ENCODE peak calls at places on chromosome 21, in ten cellular contexts. T is Panc1; R is psoas muscle; V is upper lobe of right lung; Q is HCT116; I is endodermal cell; P is stomach; K is uterus; O is OCI-LY7; A is CD8-positive, alpha-beta T cell. W is an unnamed sample.

GRCh38 chr21:26850116-26850643 is 5.0 kb upstream of the ADAMTS1 start:
- DNase-seq in T (no peak), R (no peak), V (no peak), Q (peak; percentile 2), I (no peak), P (no peak), K (no peak), O (peak; percentile 31), A (no peak), W (no peak)

GRCh38 chr21:27536319-27536718 is 569.4 kb upstream of the ADAMTS5 start:
- DNase-seq in T (no peak), R (no peak), V (no peak), Q (no peak), I (no peak), P (no peak), K (no peak), O (no peak), A (no peak), W (no peak)

GRCh38 chr21:40386301-40386911 is 460.6 kb downstream of the DSCAM start:
- DNase-seq in T (no peak), R (peak; percentile 48), V (peak; percentile 81), Q (no peak), I (peak; percentile 85), P (peak; percentile 70), K (no peak), O (peak; percentile 7), A (no peak), W (peak; percentile 24)

GRCh38 chr21:27026501-27026900 is 59.6 kb upstream of the ADAMTS5 start:
- DNase-seq in T (no peak), R (no peak), V (no peak), Q (no peak), I (peak; percentile 53), P (no peak), K (no peak), O (no peak), A (no peak), W (peak; percentile 32)

GRCh38 chr21:34196996-34197395 is 123.6 kb downstream of the MRPS6 start:
- DNase-seq in T (no peak), R (no peak), V (no peak), Q (no peak), I (no peak), P (no peak), K (no peak), O (no peak), A (no peak), W (no peak)

GRCh38 chr21:25296239-25296638 is 311.0 kb downstream of the MRPL39 start:
- DNase-seq in T (no peak), R (no peak), V (no peak), Q (no peak), I (no peak), P (no peak), K (no peak), O (peak; percentile 0), A (no peak), W (no peak)

GRCh38 chr21:34198232-34199120 is 125.1 kb downstream of the MRPS6 start:
- DNase-seq in T (no peak), R (no peak), V (no peak), Q (no peak), I (no peak), P (no peak), K (no peak), O (peak; percentile 22), A (peak; percentile 6), W (no peak)

GRCh38 chr21:21860888-21861287 is 862.7 kb downstream of the NCAM2 start:
- DNase-seq in T (no peak), R (no peak), V (no peak), Q (no peak), I (no peak), P (no peak), K (no peak), O (no peak), A (no peak), W (peak; percentile 8)

DNA sequence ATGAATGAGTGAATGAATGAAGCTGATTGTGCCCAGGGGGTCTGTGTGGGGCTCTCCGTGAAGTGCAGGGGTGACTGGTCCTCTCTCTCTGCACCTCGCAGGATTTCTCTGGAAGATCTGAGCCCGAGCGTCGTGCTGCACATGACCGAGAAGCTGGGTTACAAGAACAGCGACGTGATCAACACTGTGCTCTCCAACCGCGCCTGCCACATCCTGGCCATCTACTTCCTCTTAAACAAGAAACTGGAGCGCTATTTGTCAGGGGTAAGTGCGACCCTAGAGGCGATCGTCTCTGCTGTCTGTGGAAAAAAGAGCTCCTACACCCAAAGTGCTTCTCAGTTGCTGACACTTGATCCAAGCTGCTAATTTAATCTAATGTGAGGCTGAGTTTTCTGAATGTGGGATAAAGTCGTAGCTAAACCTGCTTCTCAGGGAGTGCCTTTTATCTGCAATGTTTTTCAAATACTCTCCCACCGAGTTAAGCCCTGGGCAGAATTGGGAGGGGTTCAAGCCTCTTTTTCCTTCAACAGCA is 101.7 kb downstream of the HUNK start:
- DNase-seq in T (no peak), R (no peak), V (no peak), Q (no peak), I (no peak), P (peak; percentile 28), K (no peak), O (peak; percentile 22), A (peak; percentile 16), W (no peak)
- TF ChIP-seq CTCF in T (no peak), R (no peak), V (no peak), Q (no peak), I (no peak), P (no peak), K (no peak), O (no peak), A (no peak), W (no peak)

DNA sequence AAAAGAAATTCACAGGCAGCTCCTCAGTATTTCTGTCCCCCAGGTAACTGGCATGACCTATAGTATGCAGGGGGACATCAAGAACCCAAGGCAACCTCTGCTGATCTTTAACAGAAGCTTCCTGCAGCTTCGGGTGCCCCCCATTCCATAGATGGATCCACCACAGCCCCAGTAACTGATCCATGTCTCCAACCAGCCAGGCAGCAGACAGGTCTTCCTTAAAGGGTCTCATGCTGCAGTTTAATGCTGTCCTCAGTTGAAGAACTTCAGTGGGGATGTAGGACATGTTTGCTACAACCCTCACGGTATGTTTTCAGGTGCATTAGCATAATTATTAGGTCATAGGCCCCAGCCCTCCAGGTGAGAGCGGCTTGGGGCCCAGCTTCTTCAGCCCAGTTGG is 90.9 kb upstream of the OLIG2 start:
- DNase-seq in T (no peak), R (no peak), V (no peak), Q (no peak), I (peak; percentile 21), P (no peak), K (no peak), O (no peak), A (no peak), W (no peak)
- H3K27ac ChIP-seq in T (no peak overlapping the region), R (no peak overlapping the region), V (no peak overlapping the region), Q (no peak overlapping the region), I (no peak overlapping the region), P (no peak overlapping the region), K (no peak overlapping the region), O (no peak overlapping the region), A (no peak overlapping the region), W (no peak overlapping the region)

GRCh38 chr21:37072239-37072987 is 458 bp downstream of the PIGP start:
- DNase-seq in T (no peak), R (peak; percentile 85), V (peak; percentile 92), Q (no peak), I (no peak), P (peak; percentile 58), K (no peak), O (no peak), A (no peak), W (peak; percentile 54)

GRCh38 chr21:37074546-37074945 is 1.5 kb downstream of the TTC3 start:
- DNase-seq in T (no peak), R (no peak), V (no peak), Q (no peak), I (no peak), P (no peak), K (no peak), O (no peak), A (no peak), W (no peak)

GRCh38 chr21:37074195-37074510 is 1.1 kb downstream of the TTC3 start:
- DNase-seq in T (no peak), R (no peak), V (no peak), Q (no peak), I (peak; percentile 51), P (no peak), K (no peak), O (no peak), A (no peak), W (no peak)

GRCh38 chr21:37072988-37073416 is at the start of the genes PIGP and TTC3:
- DNase-seq in T (no peak), R (peak; percentile 96), V (peak; percentile 99), Q (peak; percentile 76), I (peak; percentile 97), P (peak; percentile 95), K (peak; percentile 92), O (peak; percentile 93), A (peak; percentile 95), W (peak; percentile 89)

GRCh38 chr21:37073417-37074194 is 552 bp downstream of the TTC3 start:
- DNase-seq in T (no peak), R (no peak), V (peak; percentile 85), Q (no peak), I (no peak), P (peak; percentile 53), K (peak; percentile 59), O (peak; percentile 52), A (peak; percentile 51), W (no peak)
- TF ChIP-seq CTCF in T (no peak), R (no peak), V (no peak), Q (peak; percentile 8), I (no peak), P (no peak), K (no peak), O (peak; percentile 38), A (no peak), W (peak; percentile 4)

GRCh38 chr21:38267991-38268858 is 11.4 kb downstream of the KCNJ15 start:
- DNase-seq in T (no peak), R (no peak), V (no peak), Q (no peak), I (no peak), P (no peak), K (no peak), O (no peak), A (no peak), W (peak; percentile 69)

GRCh38 chr21:38268859-38269566 is 12.2 kb downstream of the KCNJ15 start:
- DNase-seq in T (no peak), R (no peak), V (no peak), Q (no peak), I (no peak), P (no peak), K (no peak), O (no peak), A (no peak), W (no peak)

GRCh38 chr21:38272215-38272614 is 15.4 kb downstream of the KCNJ15 start:
- DNase-seq in T (no peak), R (no peak), V (no peak), Q (no peak), I (no peak), P (no peak), K (no peak), O (no peak), A (no peak), W (peak; percentile 85)

GRCh38 chr21:38267136-38267535 is 10.3 kb downstream of the KCNJ15 start:
- DNase-seq in T (no peak), R (no peak), V (no peak), Q (no peak), I (no peak), P (no peak), K (no peak), O (no peak), A (no peak), W (no peak)

DNA sequence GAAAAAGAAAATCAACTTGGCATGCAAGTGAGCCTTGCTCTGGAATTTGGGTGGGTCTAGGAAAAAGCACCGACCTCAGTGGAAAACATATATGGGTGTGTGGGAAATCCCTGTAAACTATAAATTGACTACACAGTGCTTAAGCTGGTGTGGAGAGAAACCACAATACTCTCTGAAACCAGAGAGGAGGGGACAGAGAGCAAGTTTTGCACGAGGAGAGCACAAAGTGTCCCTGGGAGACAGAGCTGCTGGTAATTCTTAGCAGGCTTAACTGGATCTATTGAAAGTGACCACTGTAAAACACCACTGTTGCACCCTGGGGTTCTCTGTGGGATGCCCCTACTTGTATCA is 12.8 kb downstream of the KCNJ15 start:
- DNase-seq in T (no peak), R (no peak), V (no peak), Q (no peak), I (no peak), P (no peak), K (no peak), O (no peak), A (no peak), W (no peak)
- H3K27ac ChIP-seq in T (no peak overlapping the region), R (no peak overlapping the region), V (no peak overlapping the region), Q (no peak overlapping the region), I (no peak overlapping the region), P (no peak overlapping the region), K (no peak overlapping the region), O (no peak overlapping the region), A (no peak overlapping the region), W (peak overlapping the region; percentile 92)